ENCODE peak calls at places on chromosomes 5 and 9, in six cellular contexts. Z, D, H, X, Y and I are unnamed samples.

GRCh38 chr5:168964182-168964581 is 336.8 kb downstream of the SLIT3 start:
- DNase-seq in Z (no peak), D (no peak), H (no peak), X (no peak), Y (no peak), I (no peak)

GRCh38 chr5:36637516-36637915 is 31.1 kb downstream of the SLC1A3 start:
- DNase-seq in Z (no peak), D (no peak), H (no peak), X (no peak), Y (no peak), I (no peak)

GRCh38 chr9:134169724-134170401 is 5.5 kb upstream of the RNU6ATAC start:
- DNase-seq in Z (no peak), D (no peak), H (no peak), X (no peak), Y (no peak), I (no peak)

GRCh38 chr9:116632990-116633441 is 54.1 kb upstream of the TRIM32 start:
- DNase-seq in Z (no peak), D (no peak), H (no peak), X (no peak), Y (no peak), I (no peak)

GRCh38 chr5:92484484-92484883 is 1096.5 kb downstream of the NR2F1-AS1 start:
- DNase-seq in Z (no peak), D (no peak), H (no peak), X (no peak), Y (no peak), I (no peak)

GRCh38 chr5:62431735-62432617 is 19.4 kb downstream of the IPO11 start:
- DNase-seq in Z (no peak), D (no peak), H (no peak), X (no peak), Y (no peak), I (no peak)

GRCh38 chr9:94870793-94871558 is 144.5 kb downstream of the AOPEP start:
- DNase-seq in Z (no peak), D (no peak), H (peak; percentile 38), X (no peak), Y (no peak), I (no peak)

GRCh38 chr9:134031071-134031470 is 5.8 kb downstream of the BRD3OS start:
- DNase-seq in Z (no peak), D (no peak), H (no peak), X (no peak), Y (no peak), I (no peak)

GRCh38 chr5:1190915-1191314 is 10.5 kb upstream of the SLC6A19 start:
- DNase-seq in Z (no peak), D (no peak), H (no peak), X (no peak), Y (no peak), I (no peak)

GRCh38 chr5:146475906-146476305 is 28.8 kb downstream of the TCERG1 start:
- DNase-seq in Z (no peak), D (no peak), H (no peak), X (no peak), Y (no peak), I (no peak)

GRCh38 chr9:127524373-127524772 is 73.1 kb downstream of the LRSAM1 start:
- DNase-seq in Z (no peak), D (no peak), H (no peak), X (no peak), Y (no peak), I (no peak)

GRCh38 chr5:52989781-52990530 is 804 bp downstream of the ITGA2 start:
- DNase-seq in Z (peak; percentile 10), D (peak; percentile 42), H (peak; percentile 6), X (peak; percentile 11), Y (peak; percentile 9), I (peak; percentile 9)

GRCh38 chr5:97183100-97183929 is at the start of gene RIOK2:
- DNase-seq in Z (peak; percentile 92), D (peak; percentile 78), H (peak; percentile 84), X (peak; percentile 97), Y (peak; percentile 87), I (peak; percentile 94)

GRCh38 chr5:5387789-5388188 is 34.7 kb upstream of the ICE1 start:
- DNase-seq in Z (no peak), D (no peak), H (no peak), X (no peak), Y (no peak), I (no peak)